ENCODE peak calls at places on chromosomes 4 and X, in five cellular contexts. H is HFF-Myc, U is upper lobe of right lung, J is cardiac muscle cell, D is sigmoid colon. W is an unnamed sample.

GRCh38 chr4:48296330-48296729 is 26.7 kb upstream of the TEC start:
- DNase-seq in H (no peak), U (no peak), J (no peak), D (no peak), W (no peak)

GRCh38 chr4:26452565-26453531 is 37.4 kb downstream of the CCKAR start:
- DNase-seq in H (no peak), U (no peak), J (no peak), D (no peak), W (no peak)

GRCh38 chr4:100823066-100823992 is 305.5 kb upstream of the EMCN start:
- DNase-seq in H (no peak), U (no peak), J (peak), D (no peak), W (peak)

GRCh38 chr4:183321516-183321915 is 710 bp downstream of the CLDN24 start:
- DNase-seq in H (no peak), U (no peak), J (no peak), D (no peak), W (no peak)

GRCh38 chr4:2715426-2715825 is 40.7 kb downstream of the TNIP2 start:
- DNase-seq in H (no peak), U (no peak), J (no peak), D (peak), W (no peak)

GRCh38 chrX:134338527-134338926 is 101.5 kb downstream of the CCDC160 start:
- DNase-seq in H (no peak), U (no peak), J (no peak), D (no peak), W (no peak)

GRCh38 chr4:2390780-2391490 is 27.5 kb downstream of the ZFYVE28 start:
- DNase-seq in H (no peak), U (no peak), J (peak), D (no peak), W (no peak)

GRCh38 chrX:19183777-19184485 is 61.7 kb upstream of the ADGRG2 start:
- DNase-seq in H (no peak), U (no peak), J (peak), D (no peak), W (no peak)

GRCh38 chr4:19987746-19988145 is 264.0 kb upstream of the SLIT2 start:
- DNase-seq in H (peak), U (no peak), J (no peak), D (no peak), W (peak)

GRCh38 chrX:1487401-1487800 is 34.7 kb upstream of the ASMTL start:
- DNase-seq in H (no peak), U (no peak), J (no peak), D (peak), W (no peak)
- H3K4me3 ChIP-seq in H (no peak), U (no peak), J (no peak), D (no peak), W (no peak)

DNA sequence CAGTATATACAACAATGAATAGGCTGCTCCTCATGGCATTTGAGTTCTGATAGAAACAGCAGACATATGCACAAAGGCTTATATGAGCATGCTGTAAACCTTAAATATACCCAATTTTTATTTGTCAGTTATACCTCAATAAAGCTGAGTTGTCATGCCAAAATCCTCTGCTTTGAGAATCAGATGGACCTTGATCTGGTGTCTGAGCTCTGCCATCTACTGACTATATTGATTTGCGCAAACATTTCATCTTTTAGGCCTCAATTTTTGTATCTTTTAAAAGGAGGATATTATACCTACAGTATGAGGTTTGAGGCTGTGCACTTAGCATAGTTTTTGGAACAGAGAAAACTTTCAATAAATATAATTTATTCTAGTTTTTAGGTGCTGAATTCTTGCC is 85.2 kb downstream of the PRRG1 start:
- DNase-seq in H (no peak), U (no peak), J (no peak), D (no peak), W (no peak)
- TF ChIP-seq CTCF in H (no peak), U (no peak), J (no peak), D (no peak), W (no peak)

GRCh38 chr4:84964995-84965557 is 1.4 kb downstream of the WDFY3 start:
- DNase-seq in H (no peak), U (no peak), J (no peak), D (no peak), W (no peak)

GRCh38 chr4:84966382-84967291 is at the start of gene WDFY3:
- DNase-seq in H (peak), U (peak), J (peak), D (peak), W (peak)

GRCh38 chr4:84968936-84969335 is 2.4 kb upstream of the WDFY3 start:
- DNase-seq in H (no peak), U (no peak), J (no peak), D (no peak), W (no peak)

GRCh38 chr4:84965558-84966381 is 720 bp downstream of the WDFY3 start:
- DNase-seq in H (no peak), U (peak), J (peak), D (peak), W (no peak)

DNA sequence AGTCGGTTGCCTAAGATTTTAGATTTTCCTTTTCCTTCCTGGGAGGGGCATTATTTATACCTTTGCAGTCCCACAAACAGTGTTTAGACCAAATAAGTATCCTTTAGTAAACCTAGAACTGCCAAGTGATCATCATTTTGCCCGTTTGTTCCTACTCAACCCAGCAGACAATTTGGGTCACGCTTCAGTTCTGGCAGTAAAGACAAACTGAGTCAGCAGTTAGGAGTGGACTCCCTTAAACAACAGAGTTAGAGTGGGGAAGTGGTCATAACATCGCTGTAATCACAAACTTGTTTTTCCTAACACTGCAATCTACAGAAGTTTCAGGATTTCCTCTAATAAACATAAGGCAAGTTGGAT is 782 bp upstream of the WDFY3 start:
- DNase-seq in H (no peak), U (no peak), J (no peak), D (no peak), W (no peak)
- H3K4me3 ChIP-seq in H (peak), U (peak), J (peak), D (peak), W (peak)

GRCh38 chr4:150078996-150079581 is 844 bp downstream of the DCLK2 start:
- DNase-seq in H (no peak), U (peak), J (peak), D (peak), W (no peak)
- TF ChIP-seq CTCF in H (no peak), U (peak), J (no peak), D (no peak), W (peak)

GRCh38 chr4:42398448-42399355 is 1.4 kb downstream of the SHISA3 start:
- DNase-seq in H (no peak), U (no peak), J (peak), D (no peak), W (no peak)

GRCh38 chr4:42397635-42398447 is 553 bp downstream of the SHISA3 start:
- DNase-seq in H (no peak), U (no peak), J (peak), D (no peak), W (no peak)

GRCh38 chr4:42395595-42395994 is 1.7 kb upstream of the SHISA3 start:
- DNase-seq in H (no peak), U (no peak), J (no peak), D (no peak), W (no peak)

GRCh38 chr4:42397256-42397634 is at the start of gene SHISA3:
- DNase-seq in H (no peak), U (no peak), J (peak), D (no peak), W (no peak)

DNA sequence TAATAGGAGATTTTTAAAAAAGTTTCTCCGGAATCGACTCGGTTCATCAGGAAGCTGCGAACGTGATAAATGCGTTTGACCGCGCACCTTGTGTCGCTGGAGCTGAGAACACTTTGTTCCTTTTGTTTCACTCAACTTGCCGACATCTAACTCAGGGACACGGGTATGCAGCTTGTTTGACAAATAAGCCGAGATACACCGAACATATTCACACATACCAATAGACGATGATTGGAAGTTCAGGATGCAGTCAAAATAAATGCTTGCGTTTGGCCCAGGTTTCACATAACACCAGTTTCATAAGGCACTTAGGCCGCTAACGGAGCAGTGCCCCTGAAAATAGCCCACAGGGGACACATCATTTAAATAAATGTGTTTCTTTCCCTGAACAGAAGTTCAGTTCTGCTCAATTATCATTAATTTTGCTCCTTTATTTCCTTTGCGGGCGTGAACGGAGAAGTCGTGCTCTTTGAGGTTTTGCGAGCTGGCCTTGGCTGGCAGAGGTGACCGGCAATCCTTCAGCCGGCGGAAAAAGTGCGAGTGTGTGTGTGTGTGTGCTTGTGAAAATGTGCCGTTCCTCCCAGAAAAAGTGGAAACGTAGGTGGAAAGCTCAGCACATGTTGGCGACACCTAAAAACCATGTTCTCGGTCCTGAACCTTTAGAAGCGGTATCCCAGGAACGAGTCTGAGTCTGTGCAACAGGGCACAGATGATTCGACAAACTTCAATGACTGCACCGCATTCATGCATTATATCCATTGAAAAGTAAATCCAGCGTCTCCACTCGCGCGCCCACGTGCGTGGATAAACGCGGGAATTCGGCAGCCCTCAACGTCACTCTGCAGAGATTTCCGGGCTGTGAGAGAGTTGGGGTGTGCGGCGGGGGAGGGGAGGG is 680 bp upstream of the SHISA3 start:
- DNase-seq in H (no peak), U (no peak), J (no peak), D (no peak), W (no peak)
- H3K4me3 ChIP-seq in H (no peak), U (peak), J (peak), D (peak), W (no peak)

GRCh38 chrX:154490021-154490413 is 412 bp downstream of the SLC10A3 start:
- DNase-seq in H (no peak), U (peak), J (no peak), D (peak), W (no peak)

GRCh38 chrX:154489182-154489581 is 1.2 kb downstream of the SLC10A3 start:
- DNase-seq in H (no peak), U (no peak), J (no peak), D (no peak), W (no peak)

GRCh38 chrX:154487518-154488290 is 1.3 kb upstream of the UBL4A start:
- DNase-seq in H (no peak), U (no peak), J (no peak), D (peak), W (no peak)

GRCh38 chrX:154488336-154489075 is 1.9 kb downstream of the SLC10A3 start:
- DNase-seq in H (no peak), U (no peak), J (no peak), D (no peak), W (no peak)

DNA sequence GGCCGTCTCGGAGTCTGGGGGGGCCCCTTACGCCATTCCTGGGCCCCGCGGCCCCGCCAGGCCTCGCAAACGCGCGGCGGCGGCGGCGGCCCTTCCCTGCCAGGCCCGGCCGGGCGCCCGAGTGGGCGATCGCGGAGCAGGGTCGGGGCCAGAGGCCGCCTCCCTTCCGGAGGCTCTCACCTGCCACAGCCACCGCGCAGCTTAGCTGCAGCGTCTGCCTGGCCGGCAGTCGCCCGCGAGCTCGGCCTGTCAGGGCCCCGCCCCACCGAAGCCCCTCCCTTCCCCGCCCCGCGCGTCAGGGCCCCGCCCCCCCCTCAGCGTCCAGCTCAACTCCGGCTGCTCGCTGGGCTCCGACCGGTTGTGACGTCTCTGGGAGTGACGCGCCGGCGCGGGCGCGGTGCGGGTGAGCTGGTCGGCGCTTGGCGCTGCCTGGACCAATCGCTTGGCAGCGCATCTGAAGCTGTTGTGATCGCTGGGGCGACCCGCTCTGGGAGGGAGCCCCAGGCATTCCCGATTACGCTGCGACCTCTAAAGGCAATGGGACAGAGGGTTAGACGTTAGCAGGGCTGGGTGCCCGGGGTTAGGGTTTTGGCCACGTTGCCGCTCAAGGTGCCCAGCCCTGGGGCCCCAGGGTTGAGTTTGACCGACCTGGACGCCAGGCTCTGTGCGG is at the start of gene SLC10A3:
- DNase-seq in H (peak), U (peak), J (peak), D (peak), W (peak)
- TF ChIP-seq CTCF in H (no peak), U (no peak), J (no peak), D (no peak), W (no peak)

GRCh38 chrX:431032-431431 is 44.3 kb upstream of the PPP2R3B start:
- DNase-seq in H (no peak), U (no peak), J (no peak), D (peak), W (no peak)

GRCh38 chrX:426881-427280 is 40.2 kb upstream of the PPP2R3B start:
- DNase-seq in H (no peak), U (no peak), J (no peak), D (no peak), W (no peak)

GRCh38 chrX:429266-429825 is 42.6 kb upstream of the PPP2R3B start:
- DNase-seq in H (no peak), U (no peak), J (no peak), D (peak), W (no peak)

GRCh38 chrX:425056-425455 is 38.3 kb upstream of the PPP2R3B start:
- DNase-seq in H (no peak), U (no peak), J (no peak), D (no peak), W (no peak)

DNA sequence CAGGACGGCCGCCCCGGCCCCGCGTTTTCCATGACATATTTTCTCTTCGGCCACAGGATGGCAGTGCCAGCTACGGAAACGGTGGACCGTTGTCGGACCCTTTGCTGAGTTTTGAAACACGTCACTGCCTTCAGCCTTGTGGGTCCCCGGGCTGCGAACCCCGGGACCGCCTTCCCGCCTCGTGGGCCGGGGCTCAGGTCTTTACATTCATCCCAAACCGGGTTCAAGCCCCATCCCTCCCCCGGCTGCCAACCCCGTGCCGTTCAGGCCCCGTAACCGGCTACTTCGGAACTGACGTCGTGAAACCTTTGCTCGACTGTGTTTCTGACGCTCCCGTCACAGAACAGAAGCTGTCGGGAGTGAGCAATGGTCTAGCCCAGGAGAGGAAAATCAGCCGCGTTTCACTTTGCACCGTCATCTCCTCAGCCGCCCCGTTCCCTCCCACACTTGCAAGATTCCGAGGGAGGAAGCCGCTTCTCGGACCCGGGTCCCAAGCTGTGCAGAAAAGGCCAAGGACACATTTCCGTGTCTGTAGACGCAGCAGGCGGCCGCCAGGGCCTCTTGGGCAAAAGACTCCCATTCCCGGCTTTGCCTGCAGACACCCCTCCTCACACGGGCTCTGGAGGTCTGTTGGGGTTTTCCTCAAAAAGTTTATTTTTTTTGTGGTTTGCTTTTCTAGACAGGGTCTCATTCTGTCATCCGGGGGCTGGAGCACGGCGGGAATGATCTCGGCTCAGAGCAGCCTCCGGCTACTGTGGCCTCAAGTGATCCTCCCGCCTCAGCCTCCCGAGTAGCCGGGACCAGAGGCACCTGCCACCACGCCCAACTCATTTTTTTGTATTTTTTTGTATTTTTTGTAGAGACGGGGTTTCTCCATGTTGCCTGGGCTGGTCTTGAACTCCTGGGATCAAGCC is 41.4 kb upstream of the PPP2R3B start:
- DNase-seq in H (no peak), U (no peak), J (peak), D (peak), W (no peak)
- H3K4me3 ChIP-seq in H (peak), U (no peak), J (peak), D (no peak), W (no peak)

DNA sequence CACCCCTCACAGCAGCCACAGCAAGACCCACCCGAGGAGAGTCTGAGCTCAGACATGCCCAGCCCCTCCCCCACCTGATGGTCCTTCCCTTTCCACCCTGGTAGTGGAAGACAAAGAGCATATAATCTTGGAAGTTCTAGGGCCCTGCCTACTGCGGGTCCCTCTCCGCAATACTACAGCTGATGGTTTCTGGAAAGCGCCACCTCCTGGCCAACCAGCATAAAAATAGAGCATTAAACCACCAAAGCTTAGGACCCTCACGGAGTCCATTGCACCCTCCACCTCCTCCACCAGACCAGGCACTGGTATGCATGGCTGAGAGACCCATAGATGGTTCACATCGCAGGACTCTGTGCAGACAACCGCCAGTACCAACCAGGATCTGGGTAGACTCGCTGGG is 78.2 kb downstream of the SH3BGRL start:
- DNase-seq in H (no peak), U (no peak), J (no peak), D (no peak), W (no peak)
- TF ChIP-seq CTCF in H (no peak), U (no peak), J (peak), D (no peak), W (no peak)

GRCh38 chrX:2327423-2327822 is 173.4 kb downstream of the DHRSX start:
- DNase-seq in H (no peak), U (no peak), J (no peak), D (no peak), W (no peak)

GRCh38 chrX:2321411-2321810 is 179.4 kb downstream of the DHRSX start:
- DNase-seq in H (no peak), U (no peak), J (no peak), D (no peak), W (no peak)

GRCh38 chrX:2324116-2324515 is 176.7 kb downstream of the DHRSX start:
- DNase-seq in H (no peak), U (no peak), J (no peak), D (no peak), W (no peak)

GRCh38 chrX:2320580-2321327 is 180.0 kb downstream of the DHRSX start:
- DNase-seq in H (peak), U (peak), J (peak), D (no peak), W (peak)

GRCh38 chrX:2325076-2325784 is 175.5 kb downstream of the DHRSX start:
- DNase-seq in H (no peak), U (no peak), J (no peak), D (peak), W (peak)
- H3K4me3 ChIP-seq in H (no peak), U (peak), J (no peak), D (peak), W (peak)

GRCh38 chrX:40558590-40558989 is 22.2 kb upstream of the ATP6AP2 start:
- DNase-seq in H (no peak), U (no peak), J (no peak), D (no peak), W (no peak)

GRCh38 chrX:40546870-40547269 is 33.9 kb upstream of the ATP6AP2 start:
- DNase-seq in H (no peak), U (no peak), J (no peak), D (no peak), W (no peak)

GRCh38 chrX:40550069-40550468 is 30.7 kb upstream of the ATP6AP2 start:
- DNase-seq in H (no peak), U (no peak), J (no peak), D (no peak), W (no peak)

GRCh38 chrX:40552768-40553167 is 28.0 kb upstream of the ATP6AP2 start:
- DNase-seq in H (no peak), U (no peak), J (no peak), D (no peak), W (no peak)
- TF ChIP-seq CTCF in H (peak), U (no peak), J (no peak), D (no peak), W (peak)